ENCODE peak calls at places on chromosomes 7 and 10, in eight cellular contexts. M is epithelial cell of prostate; A is substantia nigra; E is stimulated activated naive CD4-positive, alpha-beta T cell; W is G401; H is GM23338; L is HT1080; S is T-cell. O is an unnamed sample.
A peak's percentile ranks its signal among the peaks of the same experiment; 100 is the strongest.

GRCh38 chr10:21421794-21422193 is 103.7 kb downstream of the SKIDA1 start:
- DNase-seq in M (no peak), A (no peak), E (no peak), W (no peak), H (no peak), L (no peak), S (no peak), O (no peak)

GRCh38 chr7:28986723-28987122 is 28.6 kb upstream of the TRIL start:
- DNase-seq in M (peak; percentile 6), A (no peak), E (no peak), W (no peak), H (no peak), L (no peak), S (no peak), O (no peak)

GRCh38 chr10:96613565-96613964 is 26.8 kb upstream of the TM9SF3 start:
- DNase-seq in M (no peak), A (no peak), E (no peak), W (no peak), H (no peak), L (peak; percentile 10), S (no peak), O (no peak)

GRCh38 chr7:3162286-3162685 is 118.6 kb upstream of the CARD11 start:
- DNase-seq in M (no peak), A (no peak), E (no peak), W (no peak), H (peak; percentile 65), L (no peak), S (no peak), O (no peak)

GRCh38 chr10:86164216-86164774 is 202.3 kb downstream of the GRID1 start:
- DNase-seq in M (no peak), A (no peak), E (no peak), W (no peak), H (no peak), L (no peak), S (no peak), O (no peak)

GRCh38 chr7:53350241-53350640 is 314.8 kb downstream of the POM121L12 start:
- DNase-seq in M (no peak), A (no peak), E (no peak), W (no peak), H (peak; percentile 79), L (peak; percentile 20), S (no peak), O (no peak)

GRCh38 chr7:124728610-124729009 is 37.0 kb downstream of the GPR37 start:
- DNase-seq in M (no peak), A (no peak), E (no peak), W (no peak), H (no peak), L (no peak), S (no peak), O (no peak)

GRCh38 chr10:69512901-69513300 is 60.3 kb downstream of the NEUROG3 start:
- DNase-seq in M (peak; percentile 33), A (no peak), E (no peak), W (no peak), H (no peak), L (no peak), S (no peak), O (no peak)

GRCh38 chr10:11772575-11773288 is 30.6 kb downstream of the ECHDC3 start:
- DNase-seq in M (no peak), A (no peak), E (no peak), W (no peak), H (no peak), L (no peak), S (no peak), O (no peak)

GRCh38 chr10:4254101-4254994 is 469.3 kb upstream of the KLF6 start:
- DNase-seq in M (no peak), A (no peak), E (no peak), W (no peak), H (no peak), L (peak; percentile 59), S (no peak), O (no peak)

GRCh38 chr10:74923556-74923955 is 97.2 kb downstream of the KAT6B start:
- DNase-seq in M (no peak), A (no peak), E (peak; percentile 3), W (peak; percentile 64), H (peak; percentile 32), L (peak; percentile 18), S (no peak), O (peak; percentile 2)

GRCh38 chr7:46032936-46033335 is 111.9 kb upstream of the IGFBP3 start:
- DNase-seq in M (peak; percentile 78), A (no peak), E (no peak), W (no peak), H (no peak), L (no peak), S (no peak), O (no peak)

GRCh38 chr10:47451998-47452494 is 31.9 kb downstream of the ANXA8 start:
- DNase-seq in M (no peak), A (no peak), E (no peak), W (no peak), H (no peak), L (no peak), S (no peak), O (no peak)

GRCh38 chr10:31011017-31011659 is 20.5 kb downstream of the ZNF438 start:
- DNase-seq in M (no peak), A (no peak), E (no peak), W (no peak), H (no peak), L (peak; percentile 34), S (no peak), O (no peak)

GRCh38 chr10:42958142-42958868 is 118.6 kb upstream of the RET start:
- DNase-seq in M (no peak), A (no peak), E (no peak), W (no peak), H (no peak), L (no peak), S (no peak), O (no peak)

GRCh38 chr7:112084506-112084905 is 121.7 kb downstream of the DOCK4 start:
- DNase-seq in M (no peak), A (no peak), E (no peak), W (no peak), H (no peak), L (no peak), S (no peak), O (no peak)

GRCh38 chr7:77802557-77803410 is 4.2 kb downstream of the PHTF2 start:
- DNase-seq in M (no peak), A (no peak), E (no peak), W (no peak), H (no peak), L (no peak), S (no peak), O (no peak)

GRCh38 chr10:119509909-119510451 is 32.5 kb downstream of the RGS10 start:
- DNase-seq in M (no peak), A (no peak), E (no peak), W (no peak), H (no peak), L (no peak), S (no peak), O (no peak)

GRCh38 chr10:15405319-15405718 is 34.2 kb upstream of the FAM171A1 start:
- DNase-seq in M (no peak), A (no peak), E (no peak), W (no peak), H (no peak), L (no peak), S (no peak), O (no peak)

GRCh38 chr7:148402159-148402558 is 188.4 kb upstream of the C7orf33 start:
- DNase-seq in M (peak; percentile 48), A (no peak), E (no peak), W (no peak), H (no peak), L (no peak), S (no peak), O (no peak)

GRCh38 chr10:73044378-73045285 is 52.0 kb downstream of the P4HA1 start:
- DNase-seq in M (peak; percentile 71), A (no peak), E (no peak), W (no peak), H (peak; percentile 70), L (peak; percentile 84), S (no peak), O (no peak)

GRCh38 chr7:16804674-16805439 is at the start of gene AGR2:
- DNase-seq in M (peak; percentile 89), A (no peak), E (no peak), W (no peak), H (peak; percentile 14), L (no peak), S (no peak), O (no peak)

GRCh38 chr10:94225589-94225988 is 137.2 kb downstream of the NOC3L start:
- DNase-seq in M (no peak), A (no peak), E (no peak), W (no peak), H (peak; percentile 56), L (peak; percentile 13), S (no peak), O (no peak)

GRCh38 chr7:83162402-83163256 is at the start of gene PCLO:
- DNase-seq in M (peak; percentile 67), A (peak; percentile 51), E (peak; percentile 29), W (peak; percentile 98), H (peak; percentile 94), L (peak; percentile 97), S (no peak), O (peak; percentile 93)

GRCh38 chr7:39754326-39755120 is 131.2 kb downstream of the RALA start:
- DNase-seq in M (no peak), A (no peak), E (no peak), W (no peak), H (peak; percentile 47), L (peak; percentile 45), S (no peak), O (peak; percentile 79)

GRCh38 chr10:116274141-116274861 is 1.3 kb upstream of the GFRA1 start:
- DNase-seq in M (no peak), A (no peak), E (no peak), W (no peak), H (peak; percentile 56), L (no peak), S (no peak), O (no peak)

GRCh38 chr7:22860337-22860736 is 37.7 kb upstream of the TOMM7 start:
- DNase-seq in M (no peak), A (no peak), E (no peak), W (no peak), H (no peak), L (no peak), S (no peak), O (no peak)

GRCh38 chr10:104577171-104577570 is 63.9 kb upstream of the SORCS3 start:
- DNase-seq in M (no peak), A (no peak), E (no peak), W (no peak), H (no peak), L (no peak), S (no peak), O (no peak)

GRCh38 chr10:78419481-78420265 is 386.0 kb downstream of the RPS24 start:
- DNase-seq in M (no peak), A (no peak), E (no peak), W (no peak), H (no peak), L (no peak), S (no peak), O (no peak)

GRCh38 chr7:79407351-79407750 is 46.1 kb downstream of the MAGI2 start:
- DNase-seq in M (no peak), A (no peak), E (no peak), W (peak; percentile 32), H (no peak), L (no peak), S (no peak), O (no peak)

GRCh38 chr7:101843293-101844271 is 26.2 kb downstream of the CUX1 start:
- DNase-seq in M (no peak), A (no peak), E (no peak), W (no peak), H (peak; percentile 78), L (no peak), S (no peak), O (no peak)

GRCh38 chr7:895451-896052 is 19.2 kb downstream of the GET4 start:
- DNase-seq in M (no peak), A (no peak), E (no peak), W (no peak), H (no peak), L (no peak), S (no peak), O (no peak)

GRCh38 chr7:82241371-82241770 is 202.2 kb downstream of the CACNA2D1 start:
- DNase-seq in M (no peak), A (no peak), E (no peak), W (no peak), H (no peak), L (no peak), S (no peak), O (no peak)

GRCh38 chr7:147700702-147701101 is 889.9 kb upstream of the C7orf33 start:
- DNase-seq in M (no peak), A (no peak), E (no peak), W (peak; percentile 1), H (no peak), L (no peak), S (no peak), O (no peak)

O was measured in DMS79.